ENCODE peak calls at places on chromosomes 6 and 20, in seven cellular contexts. One of them, this sample, is unnamed.

GRCh38 chr6:166933396-166933795 is 23.0 kb downstream of the RNASET2 start:
- DNase-seq in stimulated activated CD4-positive, alpha-beta T cell treated with anti-CD3 and anti-CD28 coated beads, Interleukin-2, amount 100 ng/mL, for 24 hours: no peak
- DNase-seq in hepatocyte: no peak
- DNase-seq in activated CD4-positive, alpha-beta T cell treated with anti-CD3 and anti-CD28 coated beads, Interleukin-2, amount 50 U/mL, for 4 hours: no peak
- DNase-seq in AG10803: no peak
- DNase-seq in GM06990: no peak
- DNase-seq in iPS-NIHi11: no peak
- DNase-seq in this sample: no peak

GRCh38 chr6:46949662-46950280 is 28.0 kb upstream of the ADGRF5 start:
- DNase-seq in stimulated activated CD4-positive, alpha-beta T cell treated with anti-CD3 and anti-CD28 coated beads, Interleukin-2, amount 100 ng/mL, for 24 hours: no peak
- DNase-seq in hepatocyte: no peak
- DNase-seq in activated CD4-positive, alpha-beta T cell treated with anti-CD3 and anti-CD28 coated beads, Interleukin-2, amount 50 U/mL, for 4 hours: no peak
- DNase-seq in AG10803: no peak
- DNase-seq in GM06990: no peak
- DNase-seq in iPS-NIHi11: no peak
- DNase-seq in this sample: no peak

GRCh38 chr20:16675165-16675564 is 54.7 kb upstream of the SNRPB2 start:
- DNase-seq in stimulated activated CD4-positive, alpha-beta T cell treated with anti-CD3 and anti-CD28 coated beads, Interleukin-2, amount 100 ng/mL, for 24 hours: no peak
- DNase-seq in hepatocyte: no peak
- DNase-seq in activated CD4-positive, alpha-beta T cell treated with anti-CD3 and anti-CD28 coated beads, Interleukin-2, amount 50 U/mL, for 4 hours: no peak
- DNase-seq in AG10803: no peak
- DNase-seq in GM06990: no peak
- DNase-seq in iPS-NIHi11: no peak
- DNase-seq in this sample: no peak

GRCh38 chr20:33914871-33915270 is 78.8 kb upstream of the RALY start:
- DNase-seq in stimulated activated CD4-positive, alpha-beta T cell treated with anti-CD3 and anti-CD28 coated beads, Interleukin-2, amount 100 ng/mL, for 24 hours: peak; percentile 22
- DNase-seq in hepatocyte: no peak
- DNase-seq in activated CD4-positive, alpha-beta T cell treated with anti-CD3 and anti-CD28 coated beads, Interleukin-2, amount 50 U/mL, for 4 hours: peak; percentile 35
- DNase-seq in AG10803: no peak
- DNase-seq in GM06990: no peak
- DNase-seq in iPS-NIHi11: peak; percentile 44
- DNase-seq in this sample: no peak

GRCh38 chr6:3893914-3894313 is 44.7 kb downstream of the FAM50B start:
- DNase-seq in stimulated activated CD4-positive, alpha-beta T cell treated with anti-CD3 and anti-CD28 coated beads, Interleukin-2, amount 100 ng/mL, for 24 hours: no peak
- DNase-seq in hepatocyte: no peak
- DNase-seq in activated CD4-positive, alpha-beta T cell treated with anti-CD3 and anti-CD28 coated beads, Interleukin-2, amount 50 U/mL, for 4 hours: no peak
- DNase-seq in AG10803: no peak
- DNase-seq in GM06990: no peak
- DNase-seq in iPS-NIHi11: no peak
- DNase-seq in this sample: no peak

GRCh38 chr6:158666637-158667359 is 16.9 kb downstream of the SYTL3 start:
- DNase-seq in stimulated activated CD4-positive, alpha-beta T cell treated with anti-CD3 and anti-CD28 coated beads, Interleukin-2, amount 100 ng/mL, for 24 hours: no peak
- DNase-seq in hepatocyte: no peak
- DNase-seq in activated CD4-positive, alpha-beta T cell treated with anti-CD3 and anti-CD28 coated beads, Interleukin-2, amount 50 U/mL, for 4 hours: no peak
- DNase-seq in AG10803: peak; percentile 93
- DNase-seq in GM06990: no peak
- DNase-seq in iPS-NIHi11: peak; percentile 32
- DNase-seq in this sample: no peak

GRCh38 chr20:35837577-35838195 is 65.9 kb downstream of the PHF20 start:
- DNase-seq in stimulated activated CD4-positive, alpha-beta T cell treated with anti-CD3 and anti-CD28 coated beads, Interleukin-2, amount 100 ng/mL, for 24 hours: no peak
- DNase-seq in hepatocyte: no peak
- DNase-seq in activated CD4-positive, alpha-beta T cell treated with anti-CD3 and anti-CD28 coated beads, Interleukin-2, amount 50 U/mL, for 4 hours: no peak
- DNase-seq in AG10803: peak; percentile 43
- DNase-seq in GM06990: no peak
- DNase-seq in iPS-NIHi11: no peak
- DNase-seq in this sample: no peak

GRCh38 chr6:165566088-165566828 is 96.8 kb downstream of the PDE10A start:
- DNase-seq in stimulated activated CD4-positive, alpha-beta T cell treated with anti-CD3 and anti-CD28 coated beads, Interleukin-2, amount 100 ng/mL, for 24 hours: no peak
- DNase-seq in hepatocyte: no peak
- DNase-seq in activated CD4-positive, alpha-beta T cell treated with anti-CD3 and anti-CD28 coated beads, Interleukin-2, amount 50 U/mL, for 4 hours: no peak
- DNase-seq in AG10803: no peak
- DNase-seq in GM06990: no peak
- DNase-seq in iPS-NIHi11: no peak
- DNase-seq in this sample: no peak

GRCh38 chr6:68343901-68344300 is 291.2 kb upstream of the ADGRB3 start:
- DNase-seq in stimulated activated CD4-positive, alpha-beta T cell treated with anti-CD3 and anti-CD28 coated beads, Interleukin-2, amount 100 ng/mL, for 24 hours: no peak
- DNase-seq in hepatocyte: peak; percentile 59
- DNase-seq in activated CD4-positive, alpha-beta T cell treated with anti-CD3 and anti-CD28 coated beads, Interleukin-2, amount 50 U/mL, for 4 hours: no peak
- DNase-seq in AG10803: no peak
- DNase-seq in GM06990: no peak
- DNase-seq in iPS-NIHi11: peak; percentile 66
- DNase-seq in this sample: peak; percentile 61

GRCh38 chr20:30286157-30286556 is 971.3 kb upstream of the DEFB115 start:
- DNase-seq in stimulated activated CD4-positive, alpha-beta T cell treated with anti-CD3 and anti-CD28 coated beads, Interleukin-2, amount 100 ng/mL, for 24 hours: no peak
- DNase-seq in hepatocyte: no peak
- DNase-seq in activated CD4-positive, alpha-beta T cell treated with anti-CD3 and anti-CD28 coated beads, Interleukin-2, amount 50 U/mL, for 4 hours: no peak
- DNase-seq in AG10803: no peak
- DNase-seq in GM06990: no peak
- DNase-seq in iPS-NIHi11: no peak
- DNase-seq in this sample: peak; percentile 31

GRCh38 chr6:54892831-54893230 is 46.3 kb downstream of the FAM83B start:
- DNase-seq in stimulated activated CD4-positive, alpha-beta T cell treated with anti-CD3 and anti-CD28 coated beads, Interleukin-2, amount 100 ng/mL, for 24 hours: no peak
- DNase-seq in hepatocyte: no peak
- DNase-seq in activated CD4-positive, alpha-beta T cell treated with anti-CD3 and anti-CD28 coated beads, Interleukin-2, amount 50 U/mL, for 4 hours: no peak
- DNase-seq in AG10803: peak; percentile 62
- DNase-seq in GM06990: no peak
- DNase-seq in iPS-NIHi11: no peak
- DNase-seq in this sample: no peak

GRCh38 chr6:34608321-34609091 is 52.4 kb upstream of the SPDEF start:
- DNase-seq in stimulated activated CD4-positive, alpha-beta T cell treated with anti-CD3 and anti-CD28 coated beads, Interleukin-2, amount 100 ng/mL, for 24 hours: no peak
- DNase-seq in hepatocyte: no peak
- DNase-seq in activated CD4-positive, alpha-beta T cell treated with anti-CD3 and anti-CD28 coated beads, Interleukin-2, amount 50 U/mL, for 4 hours: no peak
- DNase-seq in AG10803: no peak
- DNase-seq in GM06990: no peak
- DNase-seq in iPS-NIHi11: no peak
- DNase-seq in this sample: no peak

GRCh38 chr20:48761023-48761785 is 66.6 kb downstream of the PREX1 start:
- DNase-seq in stimulated activated CD4-positive, alpha-beta T cell treated with anti-CD3 and anti-CD28 coated beads, Interleukin-2, amount 100 ng/mL, for 24 hours: no peak
- DNase-seq in hepatocyte: no peak
- DNase-seq in activated CD4-positive, alpha-beta T cell treated with anti-CD3 and anti-CD28 coated beads, Interleukin-2, amount 50 U/mL, for 4 hours: peak; percentile 34
- DNase-seq in AG10803: no peak
- DNase-seq in GM06990: no peak
- DNase-seq in iPS-NIHi11: no peak
- DNase-seq in this sample: no peak

GRCh38 chr20:32792316-32792715 is 27.4 kb upstream of the MAPRE1 start:
- DNase-seq in stimulated activated CD4-positive, alpha-beta T cell treated with anti-CD3 and anti-CD28 coated beads, Interleukin-2, amount 100 ng/mL, for 24 hours: peak; percentile 30
- DNase-seq in hepatocyte: peak; percentile 58
- DNase-seq in activated CD4-positive, alpha-beta T cell treated with anti-CD3 and anti-CD28 coated beads, Interleukin-2, amount 50 U/mL, for 4 hours: no peak
- DNase-seq in AG10803: peak; percentile 16
- DNase-seq in GM06990: peak; percentile 70
- DNase-seq in iPS-NIHi11: peak; percentile 39
- DNase-seq in this sample: peak; percentile 72

GRCh38 chr6:15400572-15401004 is 154.7 kb downstream of the JARID2 start:
- DNase-seq in stimulated activated CD4-positive, alpha-beta T cell treated with anti-CD3 and anti-CD28 coated beads, Interleukin-2, amount 100 ng/mL, for 24 hours: no peak
- DNase-seq in hepatocyte: peak; percentile 41
- DNase-seq in activated CD4-positive, alpha-beta T cell treated with anti-CD3 and anti-CD28 coated beads, Interleukin-2, amount 50 U/mL, for 4 hours: no peak
- DNase-seq in AG10803: peak; percentile 29
- DNase-seq in GM06990: no peak
- DNase-seq in iPS-NIHi11: peak; percentile 37
- DNase-seq in this sample: peak; percentile 87

GRCh38 chr6:150696156-150696555 is 96.5 kb downstream of the PLEKHG1 start:
- DNase-seq in stimulated activated CD4-positive, alpha-beta T cell treated with anti-CD3 and anti-CD28 coated beads, Interleukin-2, amount 100 ng/mL, for 24 hours: no peak
- DNase-seq in hepatocyte: no peak
- DNase-seq in activated CD4-positive, alpha-beta T cell treated with anti-CD3 and anti-CD28 coated beads, Interleukin-2, amount 50 U/mL, for 4 hours: no peak
- DNase-seq in AG10803: no peak
- DNase-seq in GM06990: no peak
- DNase-seq in iPS-NIHi11: no peak
- DNase-seq in this sample: no peak

GRCh38 chr6:169689247-169689646 is 12.6 kb downstream of the WDR27 start:
- DNase-seq in stimulated activated CD4-positive, alpha-beta T cell treated with anti-CD3 and anti-CD28 coated beads, Interleukin-2, amount 100 ng/mL, for 24 hours: no peak
- DNase-seq in hepatocyte: no peak
- DNase-seq in activated CD4-positive, alpha-beta T cell treated with anti-CD3 and anti-CD28 coated beads, Interleukin-2, amount 50 U/mL, for 4 hours: no peak
- DNase-seq in AG10803: peak; percentile 88
- DNase-seq in GM06990: no peak
- DNase-seq in iPS-NIHi11: no peak
- DNase-seq in this sample: no peak

GRCh38 chr20:1328680-1329330 is at the start of gene SDCBP2:
- DNase-seq in stimulated activated CD4-positive, alpha-beta T cell treated with anti-CD3 and anti-CD28 coated beads, Interleukin-2, amount 100 ng/mL, for 24 hours: no peak
- DNase-seq in hepatocyte: peak; percentile 81
- DNase-seq in activated CD4-positive, alpha-beta T cell treated with anti-CD3 and anti-CD28 coated beads, Interleukin-2, amount 50 U/mL, for 4 hours: no peak
- DNase-seq in AG10803: no peak
- DNase-seq in GM06990: no peak
- DNase-seq in iPS-NIHi11: no peak
- DNase-seq in this sample: no peak

GRCh38 chr6:104710543-104711335 is 149.0 kb downstream of the HACE1 start:
- DNase-seq in stimulated activated CD4-positive, alpha-beta T cell treated with anti-CD3 and anti-CD28 coated beads, Interleukin-2, amount 100 ng/mL, for 24 hours: no peak
- DNase-seq in hepatocyte: no peak
- DNase-seq in activated CD4-positive, alpha-beta T cell treated with anti-CD3 and anti-CD28 coated beads, Interleukin-2, amount 50 U/mL, for 4 hours: no peak
- DNase-seq in AG10803: no peak
- DNase-seq in GM06990: no peak
- DNase-seq in iPS-NIHi11: no peak
- DNase-seq in this sample: no peak

GRCh38 chr6:128515550-128516513 is 4.6 kb downstream of the PTPRK start:
- DNase-seq in stimulated activated CD4-positive, alpha-beta T cell treated with anti-CD3 and anti-CD28 coated beads, Interleukin-2, amount 100 ng/mL, for 24 hours: no peak
- DNase-seq in hepatocyte: no peak
- DNase-seq in activated CD4-positive, alpha-beta T cell treated with anti-CD3 and anti-CD28 coated beads, Interleukin-2, amount 50 U/mL, for 4 hours: no peak
- DNase-seq in AG10803: peak; percentile 44
- DNase-seq in GM06990: no peak
- DNase-seq in iPS-NIHi11: no peak
- DNase-seq in this sample: no peak

GRCh38 chr6:146358341-146359046 is 185.1 kb upstream of the RAB32 start:
- DNase-seq in stimulated activated CD4-positive, alpha-beta T cell treated with anti-CD3 and anti-CD28 coated beads, Interleukin-2, amount 100 ng/mL, for 24 hours: no peak
- DNase-seq in hepatocyte: no peak
- DNase-seq in activated CD4-positive, alpha-beta T cell treated with anti-CD3 and anti-CD28 coated beads, Interleukin-2, amount 50 U/mL, for 4 hours: no peak
- DNase-seq in AG10803: peak; percentile 68
- DNase-seq in GM06990: no peak
- DNase-seq in iPS-NIHi11: no peak
- DNase-seq in this sample: no peak

GRCh38 chr20:9608639-9609440 is 94.5 kb downstream of the LAMP5 start:
- DNase-seq in stimulated activated CD4-positive, alpha-beta T cell treated with anti-CD3 and anti-CD28 coated beads, Interleukin-2, amount 100 ng/mL, for 24 hours: no peak
- DNase-seq in hepatocyte: no peak
- DNase-seq in activated CD4-positive, alpha-beta T cell treated with anti-CD3 and anti-CD28 coated beads, Interleukin-2, amount 50 U/mL, for 4 hours: no peak
- DNase-seq in AG10803: no peak
- DNase-seq in GM06990: no peak
- DNase-seq in iPS-NIHi11: no peak
- DNase-seq in this sample: no peak

GRCh38 chr6:137637161-137637560 is 143.0 kb upstream of the OLIG3 start:
- DNase-seq in stimulated activated CD4-positive, alpha-beta T cell treated with anti-CD3 and anti-CD28 coated beads, Interleukin-2, amount 100 ng/mL, for 24 hours: no peak
- DNase-seq in hepatocyte: peak; percentile 58
- DNase-seq in activated CD4-positive, alpha-beta T cell treated with anti-CD3 and anti-CD28 coated beads, Interleukin-2, amount 50 U/mL, for 4 hours: no peak
- DNase-seq in AG10803: peak; percentile 99
- DNase-seq in GM06990: no peak
- DNase-seq in iPS-NIHi11: peak; percentile 17
- DNase-seq in this sample: no peak

GRCh38 chr20:40188319-40188718 is 500.7 kb downstream of the MAFB start:
- DNase-seq in stimulated activated CD4-positive, alpha-beta T cell treated with anti-CD3 and anti-CD28 coated beads, Interleukin-2, amount 100 ng/mL, for 24 hours: no peak
- DNase-seq in hepatocyte: no peak
- DNase-seq in activated CD4-positive, alpha-beta T cell treated with anti-CD3 and anti-CD28 coated beads, Interleukin-2, amount 50 U/mL, for 4 hours: no peak
- DNase-seq in AG10803: no peak
- DNase-seq in GM06990: no peak
- DNase-seq in iPS-NIHi11: no peak
- DNase-seq in this sample: no peak

GRCh38 chr6:96626749-96627353 is 63.9 kb downstream of the FHL5 start:
- DNase-seq in stimulated activated CD4-positive, alpha-beta T cell treated with anti-CD3 and anti-CD28 coated beads, Interleukin-2, amount 100 ng/mL, for 24 hours: no peak
- DNase-seq in hepatocyte: peak; percentile 45
- DNase-seq in activated CD4-positive, alpha-beta T cell treated with anti-CD3 and anti-CD28 coated beads, Interleukin-2, amount 50 U/mL, for 4 hours: no peak
- DNase-seq in AG10803: peak; percentile 38
- DNase-seq in GM06990: no peak
- DNase-seq in iPS-NIHi11: peak; percentile 23
- DNase-seq in this sample: peak; percentile 83

GRCh38 chr20:3997446-3997845 is 17.9 kb downstream of the RNF24 start:
- DNase-seq in stimulated activated CD4-positive, alpha-beta T cell treated with anti-CD3 and anti-CD28 coated beads, Interleukin-2, amount 100 ng/mL, for 24 hours: no peak
- DNase-seq in hepatocyte: no peak
- DNase-seq in activated CD4-positive, alpha-beta T cell treated with anti-CD3 and anti-CD28 coated beads, Interleukin-2, amount 50 U/mL, for 4 hours: no peak
- DNase-seq in AG10803: no peak
- DNase-seq in GM06990: no peak
- DNase-seq in iPS-NIHi11: no peak
- DNase-seq in this sample: no peak

GRCh38 chr6:12196326-12196936 is 93.7 kb upstream of the EDN1 start:
- DNase-seq in stimulated activated CD4-positive, alpha-beta T cell treated with anti-CD3 and anti-CD28 coated beads, Interleukin-2, amount 100 ng/mL, for 24 hours: no peak
- DNase-seq in hepatocyte: no peak
- DNase-seq in activated CD4-positive, alpha-beta T cell treated with anti-CD3 and anti-CD28 coated beads, Interleukin-2, amount 50 U/mL, for 4 hours: no peak
- DNase-seq in AG10803: peak; percentile 62
- DNase-seq in GM06990: no peak
- DNase-seq in iPS-NIHi11: no peak
- DNase-seq in this sample: no peak

GRCh38 chr20:49521356-49521755 is 38.9 kb upstream of the KCNB1 start:
- DNase-seq in stimulated activated CD4-positive, alpha-beta T cell treated with anti-CD3 and anti-CD28 coated beads, Interleukin-2, amount 100 ng/mL, for 24 hours: no peak
- DNase-seq in hepatocyte: no peak
- DNase-seq in activated CD4-positive, alpha-beta T cell treated with anti-CD3 and anti-CD28 coated beads, Interleukin-2, amount 50 U/mL, for 4 hours: no peak
- DNase-seq in AG10803: no peak
- DNase-seq in GM06990: no peak
- DNase-seq in iPS-NIHi11: no peak
- DNase-seq in this sample: no peak

GRCh38 chr20:58708246-58708931 is 15.8 kb downstream of the NPEPL1 start:
- DNase-seq in stimulated activated CD4-positive, alpha-beta T cell treated with anti-CD3 and anti-CD28 coated beads, Interleukin-2, amount 100 ng/mL, for 24 hours: no peak
- DNase-seq in hepatocyte: no peak
- DNase-seq in activated CD4-positive, alpha-beta T cell treated with anti-CD3 and anti-CD28 coated beads, Interleukin-2, amount 50 U/mL, for 4 hours: no peak
- DNase-seq in AG10803: no peak
- DNase-seq in GM06990: no peak
- DNase-seq in iPS-NIHi11: no peak
- DNase-seq in this sample: no peak

GRCh38 chr6:142440603-142441293 is 138.9 kb downstream of the ADGRG6 start:
- DNase-seq in stimulated activated CD4-positive, alpha-beta T cell treated with anti-CD3 and anti-CD28 coated beads, Interleukin-2, amount 100 ng/mL, for 24 hours: no peak
- DNase-seq in hepatocyte: no peak
- DNase-seq in activated CD4-positive, alpha-beta T cell treated with anti-CD3 and anti-CD28 coated beads, Interleukin-2, amount 50 U/mL, for 4 hours: no peak
- DNase-seq in AG10803: no peak
- DNase-seq in GM06990: no peak
- DNase-seq in iPS-NIHi11: peak; percentile 37
- DNase-seq in this sample: peak; percentile 44

GRCh38 chr6:168226832-168227434 is 92.6 kb downstream of the DACT2 start:
- DNase-seq in stimulated activated CD4-positive, alpha-beta T cell treated with anti-CD3 and anti-CD28 coated beads, Interleukin-2, amount 100 ng/mL, for 24 hours: no peak
- DNase-seq in hepatocyte: no peak
- DNase-seq in activated CD4-positive, alpha-beta T cell treated with anti-CD3 and anti-CD28 coated beads, Interleukin-2, amount 50 U/mL, for 4 hours: no peak
- DNase-seq in AG10803: no peak
- DNase-seq in GM06990: no peak
- DNase-seq in iPS-NIHi11: no peak
- DNase-seq in this sample: no peak

GRCh38 chr20:23350855-23351838 is 556 bp downstream of the NXT1 start:
- DNase-seq in stimulated activated CD4-positive, alpha-beta T cell treated with anti-CD3 and anti-CD28 coated beads, Interleukin-2, amount 100 ng/mL, for 24 hours: peak; percentile 69
- DNase-seq in hepatocyte: peak; percentile 67
- DNase-seq in activated CD4-positive, alpha-beta T cell treated with anti-CD3 and anti-CD28 coated beads, Interleukin-2, amount 50 U/mL, for 4 hours: peak; percentile 54
- DNase-seq in AG10803: peak; percentile 23
- DNase-seq in GM06990: peak; percentile 76
- DNase-seq in iPS-NIHi11: peak; percentile 31
- DNase-seq in this sample: peak; percentile 44

GRCh38 chr6:73177221-73177944 is 47.9 kb downstream of the KHDC1L start:
- DNase-seq in stimulated activated CD4-positive, alpha-beta T cell treated with anti-CD3 and anti-CD28 coated beads, Interleukin-2, amount 100 ng/mL, for 24 hours: no peak
- DNase-seq in hepatocyte: no peak
- DNase-seq in activated CD4-positive, alpha-beta T cell treated with anti-CD3 and anti-CD28 coated beads, Interleukin-2, amount 50 U/mL, for 4 hours: no peak
- DNase-seq in AG10803: no peak
- DNase-seq in GM06990: peak; percentile 31
- DNase-seq in iPS-NIHi11: no peak
- DNase-seq in this sample: no peak

GRCh38 chr20:37406010-37406998 is 60.4 kb downstream of the SRC start:
- DNase-seq in stimulated activated CD4-positive, alpha-beta T cell treated with anti-CD3 and anti-CD28 coated beads, Interleukin-2, amount 100 ng/mL, for 24 hours: peak; percentile 51
- DNase-seq in hepatocyte: peak; percentile 77
- DNase-seq in activated CD4-positive, alpha-beta T cell treated with anti-CD3 and anti-CD28 coated beads, Interleukin-2, amount 50 U/mL, for 4 hours: no peak
- DNase-seq in AG10803: no peak
- DNase-seq in GM06990: peak; percentile 80
- DNase-seq in iPS-NIHi11: peak; percentile 92
- DNase-seq in this sample: peak; percentile 70